ENCODE peak calls at places on chromosomes 6 and 20, in nine cellular contexts. Z is psoas muscle; O is heart right ventricle; R is GM06990; W is fibroblast of lung; V is breast epithelium; Q is effector memory CD4-positive, alpha-beta T cell; S is tibial artery; G is trophoblast cell. C is an unnamed sample. For H3K36me3, the result is how much of the 10 kb centered on the place peaks cover.

GRCh38 chr6:33744895-33745546 is 1.7 kb downstream of the IP6K3 start:
- DNase-seq in Z (no peak), O (no peak), R (no peak), W (no peak), V (no peak), Q (no peak), S (no peak), G (no peak), C (no peak)

GRCh38 chr6:135675026-135675425 is 176.5 kb upstream of the PDE7B start:
- DNase-seq in Z (no peak), O (no peak), R (no peak), W (peak), V (no peak), Q (no peak), S (no peak), G (no peak), C (no peak)

GRCh38 chr20:34834459-34834893 is 9.0 kb upstream of the NCOA6 start:
- DNase-seq in Z (no peak), O (no peak), R (no peak), W (peak), V (no peak), Q (no peak), S (no peak), G (no peak), C (no peak)

GRCh38 chr6:13048113-13048512 is 280.2 kb downstream of the TBC1D7 start:
- DNase-seq in Z (no peak), O (no peak), R (no peak), W (peak), V (no peak), Q (no peak), S (no peak), G (no peak), C (no peak)

GRCh38 chr20:47857994-47858557 is 72.8 kb upstream of the SULF2 start:
- DNase-seq in Z (peak), O (peak), R (no peak), W (peak), V (peak), Q (no peak), S (no peak), G (no peak), C (no peak)

GRCh38 chr6:42969431-42969830 is 8.9 kb downstream of the GNMT start:
- DNase-seq in Z (no peak), O (no peak), R (no peak), W (no peak), V (no peak), Q (no peak), S (no peak), G (no peak), C (no peak)

GRCh38 chr20:13022401-13023170 is 13.8 kb downstream of the SPTLC3 start:
- DNase-seq in Z (no peak), O (no peak), R (no peak), W (peak), V (no peak), Q (no peak), S (no peak), G (no peak), C (no peak)

GRCh38 chr6:24492475-24492874 is 2.3 kb upstream of the ALDH5A1 start:
- DNase-seq in Z (no peak), O (no peak), R (no peak), W (peak), V (no peak), Q (no peak), S (no peak), G (no peak), C (no peak)

GRCh38 chr6:106025655-106026054 is 60.5 kb upstream of the PRDM1 start:
- DNase-seq in Z (no peak), O (no peak), R (no peak), W (peak), V (no peak), Q (no peak), S (no peak), G (no peak), C (no peak)

GRCh38 chr6:165552248-165552736 is 110.7 kb downstream of the PDE10A start:
- DNase-seq in Z (no peak), O (no peak), R (no peak), W (no peak), V (no peak), Q (no peak), S (no peak), G (no peak), C (no peak)

GRCh38 chr6:46044876-46045617 is 29.4 kb upstream of the CLIC5 start:
- DNase-seq in Z (peak), O (peak), R (no peak), W (peak), V (peak), Q (no peak), S (peak), G (peak), C (no peak)

GRCh38 chr20:24571159-24571558 is 101.7 kb downstream of the SYNDIG1 start:
- DNase-seq in Z (no peak), O (no peak), R (no peak), W (no peak), V (no peak), Q (no peak), S (no peak), G (no peak), C (no peak)

GRCh38 chr20:45082468-45082867 is 18.5 kb downstream of the KCNS1 start:
- DNase-seq in Z (no peak), O (no peak), R (no peak), W (no peak), V (no peak), Q (no peak), S (no peak), G (no peak), C (no peak)

GRCh38 chr20:43102394-43102793 is 87.3 kb downstream of the PTPRT start:
- DNase-seq in Z (no peak), O (no peak), R (no peak), W (no peak), V (no peak), Q (no peak), S (no peak), G (no peak), C (no peak)

GRCh38 chr6:135941275-135941674 is 89.8 kb downstream of the PDE7B start:
- DNase-seq in Z (no peak), O (no peak), R (no peak), W (peak), V (no peak), Q (no peak), S (no peak), G (no peak), C (no peak)

GRCh38 chr6:68038815-68039408 is 596.2 kb upstream of the ADGRB3 start:
- DNase-seq in Z (no peak), O (no peak), R (no peak), W (no peak), V (no peak), Q (no peak), S (no peak), G (no peak), C (no peak)
- H3K4me3 ChIP-seq in Z (no peak), O (no peak), R (no peak), W (no peak), V (no peak), Q (no peak), S (no peak), G (no peak), C (no peak)

DNA sequence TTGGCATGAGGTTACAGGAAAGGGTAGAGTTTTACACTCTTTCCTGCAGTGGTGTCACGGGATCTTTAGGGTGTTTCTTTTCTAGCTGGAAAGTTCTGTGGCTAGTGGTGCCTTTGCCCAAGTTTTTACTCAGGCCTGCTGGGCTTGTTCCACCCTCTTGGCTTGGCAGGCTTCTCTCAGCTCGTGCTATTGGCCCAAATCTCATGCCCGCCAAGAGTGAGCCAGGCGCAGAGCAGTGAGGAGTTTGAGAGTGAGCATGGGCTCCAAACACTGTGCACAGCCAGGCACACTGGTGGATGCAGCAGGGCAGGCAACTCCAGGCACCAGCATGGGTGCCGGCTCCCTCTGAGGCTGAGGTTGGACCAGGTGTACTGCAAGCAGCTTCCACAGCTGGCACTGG is 206.5 kb downstream of the SAMD5 start:
- DNase-seq in Z (no peak), O (no peak), R (no peak), W (no peak), V (no peak), Q (no peak), S (no peak), G (no peak), C (no peak)
- H3K36me3 ChIP-seq in Z (under half), O (under half), R (under half), W (under half), V (under half), Q (under half), S (under half), G (under half), C (under half)

GRCh38 chr6:107715523-107716321 is 108.4 kb downstream of the SCML4 start:
- DNase-seq in Z (no peak), O (no peak), R (no peak), W (no peak), V (no peak), Q (no peak), S (no peak), G (no peak), C (peak)

GRCh38 chr6:107717781-107718180 is 106.3 kb downstream of the SCML4 start:
- DNase-seq in Z (no peak), O (no peak), R (no peak), W (no peak), V (no peak), Q (no peak), S (no peak), G (no peak), C (no peak)

GRCh38 chr6:107718341-107718740 is 105.8 kb downstream of the SCML4 start:
- DNase-seq in Z (no peak), O (no peak), R (no peak), W (no peak), V (no peak), Q (no peak), S (no peak), G (no peak), C (no peak)

GRCh38 chr6:107719160-107719559 is 105.0 kb downstream of the SCML4 start:
- DNase-seq in Z (no peak), O (no peak), R (no peak), W (no peak), V (no peak), Q (no peak), S (no peak), G (no peak), C (no peak)

GRCh38 chr6:107716688-107717089 is 107.4 kb downstream of the SCML4 start:
- DNase-seq in Z (no peak), O (no peak), R (peak), W (peak), V (no peak), Q (peak), S (no peak), G (no peak), C (peak)
- H3K4me3 ChIP-seq in Z (no peak), O (no peak), R (no peak), W (no peak), V (no peak), Q (no peak), S (no peak), G (no peak), C (no peak)

DNA sequence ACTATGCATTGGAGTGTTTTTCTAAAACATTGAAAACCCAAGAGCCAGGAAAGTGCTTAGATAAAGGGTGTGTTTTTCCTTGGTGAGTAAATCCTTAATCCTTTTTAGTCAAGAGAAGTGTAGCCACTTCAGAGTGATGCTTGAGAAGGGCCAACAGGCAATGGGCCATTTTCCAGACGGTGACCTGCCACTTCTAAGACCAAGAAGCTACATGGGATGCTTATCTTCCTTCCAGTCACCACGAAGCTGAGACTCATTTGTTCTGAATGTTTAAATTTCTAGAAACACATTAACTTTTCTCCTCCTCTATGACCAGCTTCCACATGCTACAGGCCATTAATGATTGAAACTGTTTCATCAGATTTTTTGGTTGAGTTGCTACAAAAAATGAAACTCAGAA is 34.4 kb upstream of the NHSL1 start:
- DNase-seq in Z (no peak), O (no peak), R (no peak), W (no peak), V (no peak), Q (no peak), S (no peak), G (no peak), C (no peak)
- H3K36me3 ChIP-seq in Z (under half), O (under half), R (under half), W (under half), V (under half), Q (under half), S (under half), G (under half), C (under half)

GRCh38 chr6:2783188-2783957 is 18.2 kb downstream of the WRNIP1 start:
- DNase-seq in Z (no peak), O (no peak), R (no peak), W (no peak), V (no peak), Q (no peak), S (no peak), G (no peak), C (no peak)
- H3K4me3 ChIP-seq in Z (no peak), O (no peak), R (no peak), W (no peak), V (no peak), Q (no peak), S (no peak), G (no peak), C (no peak)

GRCh38 chr6:144555078-144555477 is 269.9 kb downstream of the UTRN start:
- DNase-seq in Z (no peak), O (no peak), R (no peak), W (no peak), V (no peak), Q (no peak), S (no peak), G (no peak), C (no peak)

GRCh38 chr6:144550392-144550791 is 265.3 kb downstream of the UTRN start:
- DNase-seq in Z (no peak), O (no peak), R (no peak), W (no peak), V (no peak), Q (no peak), S (no peak), G (no peak), C (no peak)

GRCh38 chr6:144547409-144547808 is 262.3 kb downstream of the UTRN start:
- DNase-seq in Z (no peak), O (no peak), R (no peak), W (peak), V (no peak), Q (no peak), S (no peak), G (no peak), C (no peak)

GRCh38 chr6:144548525-144548924 is 263.4 kb downstream of the UTRN start:
- DNase-seq in Z (no peak), O (no peak), R (no peak), W (no peak), V (no peak), Q (no peak), S (no peak), G (no peak), C (no peak)

GRCh38 chr6:144551339-144551738 is 266.2 kb downstream of the UTRN start:
- DNase-seq in Z (no peak), O (no peak), R (no peak), W (no peak), V (no peak), Q (no peak), S (no peak), G (no peak), C (no peak)
- H3K36me3 ChIP-seq in Z (under half), O (half or more), R (under half), W (under half), V (under half), Q (half or more), S (half or more), G (under half), C (under half)

DNA sequence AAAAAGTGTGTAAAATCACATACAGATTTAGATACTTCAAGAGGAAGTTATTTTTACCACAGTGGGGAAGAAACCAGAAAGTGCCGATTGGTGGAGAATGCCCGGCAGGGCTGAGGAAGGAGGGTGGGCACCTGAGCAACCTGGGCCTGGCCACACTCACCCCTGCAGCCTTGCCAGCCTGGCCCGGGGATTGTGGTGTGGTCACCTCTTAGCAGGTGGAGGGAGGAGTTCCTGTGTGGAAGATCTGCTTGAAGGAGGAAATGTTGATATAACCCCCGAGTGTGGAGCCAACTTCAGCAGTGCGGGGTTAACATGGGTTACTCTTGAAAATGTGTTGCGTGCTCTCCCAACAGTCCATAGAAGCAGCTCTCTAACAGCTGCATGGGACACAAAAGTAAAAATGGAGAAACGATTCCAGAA is 14.7 kb downstream of the UST start:
- DNase-seq in Z (peak), O (peak), R (peak), W (no peak), V (no peak), Q (peak), S (no peak), G (no peak), C (peak)
- H3K4me3 ChIP-seq in Z (peak), O (peak), R (peak), W (peak), V (no peak), Q (peak), S (peak), G (no peak), C (peak)

GRCh38 chr6:107064579-107065065 is 36.6 kb downstream of the MTRES1 start:
- DNase-seq in Z (no peak), O (peak), R (no peak), W (peak), V (no peak), Q (no peak), S (no peak), G (no peak), C (no peak)

GRCh38 chr6:107069631-107070548 is 41.9 kb downstream of the MTRES1 start:
- DNase-seq in Z (no peak), O (no peak), R (no peak), W (no peak), V (no peak), Q (no peak), S (no peak), G (no peak), C (no peak)

GRCh38 chr6:107066697-107067659 is 39.0 kb downstream of the MTRES1 start:
- DNase-seq in Z (no peak), O (no peak), R (no peak), W (peak), V (no peak), Q (no peak), S (no peak), G (no peak), C (no peak)

GRCh38 chr6:107070686-107071085 is 42.7 kb downstream of the MTRES1 start:
- DNase-seq in Z (no peak), O (no peak), R (no peak), W (no peak), V (no peak), Q (no peak), S (no peak), G (no peak), C (no peak)

GRCh38 chr6:107068691-107069630 is 41.0 kb downstream of the MTRES1 start:
- DNase-seq in Z (no peak), O (no peak), R (no peak), W (no peak), V (no peak), Q (no peak), S (no peak), G (no peak), C (no peak)
- H3K36me3 ChIP-seq in Z (under half), O (under half), R (under half), W (under half), V (under half), Q (under half), S (under half), G (under half), C (under half)

GRCh38 chr6:50718566-50718965 is 5.2 kb downstream of the TFAP2D start:
- DNase-seq in Z (no peak), O (no peak), R (no peak), W (no peak), V (no peak), Q (no peak), S (no peak), G (no peak), C (no peak)

GRCh38 chr6:50714487-50715379 is 1.4 kb downstream of the TFAP2D start:
- DNase-seq in Z (no peak), O (no peak), R (no peak), W (no peak), V (no peak), Q (no peak), S (no peak), G (no peak), C (no peak)

GRCh38 chr6:50718058-50718457 is 4.7 kb downstream of the TFAP2D start:
- DNase-seq in Z (no peak), O (no peak), R (no peak), W (no peak), V (no peak), Q (no peak), S (no peak), G (no peak), C (no peak)

GRCh38 chr6:50713977-50714486 is 706 bp downstream of the TFAP2D start:
- DNase-seq in Z (no peak), O (no peak), R (no peak), W (no peak), V (no peak), Q (no peak), S (no peak), G (no peak), C (no peak)

GRCh38 chr6:50716887-50717509 is 3.7 kb downstream of the TFAP2D start:
- DNase-seq in Z (no peak), O (no peak), R (no peak), W (no peak), V (no peak), Q (no peak), S (no peak), G (no peak), C (no peak)
- H3K4me3 ChIP-seq in Z (no peak), O (no peak), R (no peak), W (no peak), V (no peak), Q (no peak), S (no peak), G (no peak), C (no peak)

DNA sequence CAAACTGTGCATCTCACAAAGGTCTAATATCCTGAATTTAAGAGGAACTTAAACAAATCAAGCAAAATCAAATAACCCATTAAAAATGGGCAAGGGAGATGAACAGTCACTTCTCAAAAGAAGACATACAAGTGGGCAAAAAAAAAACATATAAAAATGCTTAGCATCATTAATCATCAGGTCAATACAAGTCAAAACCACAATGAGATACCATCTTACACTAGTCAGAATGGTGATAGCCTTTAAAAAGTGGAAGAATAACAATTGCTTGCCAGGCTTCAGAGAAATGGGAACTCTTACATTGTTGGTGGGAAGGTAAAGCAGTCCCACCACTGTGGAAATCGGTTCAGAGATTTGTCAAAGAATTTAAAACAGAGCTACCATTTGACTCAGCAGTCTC is 646.7 kb upstream of the PTCHD4 start:
- DNase-seq in Z (no peak), O (no peak), R (no peak), W (peak), V (no peak), Q (no peak), S (no peak), G (no peak), C (no peak)
- H3K36me3 ChIP-seq in Z (under half), O (under half), R (under half), W (under half), V (under half), Q (under half), S (under half), G (under half), C (under half)